ENCODE peak calls at places on chromosomes 2 and 18, in nine cellular contexts. Y is stomach, N is endothelial cell of umbilical vein, A is GM12891, F is transverse colon, M is HepG2, K is HCT116, U is H1, P is suprapubic skin. V is an unnamed sample.

GRCh38 chr2:108612514-108613183 is 78.4 kb downstream of the LIMS1 start:
- DNase-seq in Y (peak), N (no peak), A (no peak), F (peak), M (no peak), K (no peak), U (no peak), P (no peak), V (peak)

GRCh38 chr18:62663731-62664336 is 51.5 kb upstream of the PHLPP1 start:
- DNase-seq in Y (no peak), N (no peak), A (peak), F (no peak), M (no peak), K (no peak), U (no peak), P (no peak), V (no peak)

GRCh38 chr2:135948642-135949355 is 36.6 kb downstream of the DARS1 start:
- DNase-seq in Y (no peak), N (peak), A (no peak), F (no peak), M (no peak), K (peak), U (no peak), P (no peak), V (no peak)

GRCh38 chr18:68429809-68430208 is 285.1 kb downstream of the TMX3 start:
- DNase-seq in Y (no peak), N (peak), A (no peak), F (no peak), M (no peak), K (no peak), U (no peak), P (no peak), V (no peak)

GRCh38 chr18:74896390-74896991 is 298.8 kb downstream of the ZNF407 start:
- DNase-seq in Y (peak), N (peak), A (no peak), F (peak), M (peak), K (peak), U (peak), P (no peak), V (peak)

GRCh38 chr2:120932472-120932871 is 196.8 kb downstream of the GLI2 start:
- DNase-seq in Y (no peak), N (no peak), A (no peak), F (no peak), M (no peak), K (no peak), U (no peak), P (no peak), V (no peak)

GRCh38 chr18:70523035-70523797 is 234.4 kb downstream of the SOCS6 start:
- DNase-seq in Y (no peak), N (no peak), A (no peak), F (no peak), M (no peak), K (no peak), U (no peak), P (no peak), V (no peak)

GRCh38 chr18:6107794-6108193 is 212.5 kb upstream of the TMEM200C start:
- DNase-seq in Y (no peak), N (no peak), A (no peak), F (no peak), M (no peak), K (no peak), U (no peak), P (no peak), V (no peak)

GRCh38 chr18:79612291-79613108 is 67.1 kb upstream of the CTDP1 start:
- DNase-seq in Y (no peak), N (no peak), A (no peak), F (no peak), M (no peak), K (no peak), U (peak), P (peak), V (peak)

GRCh38 chr2:102224824-102225739 is 38.3 kb downstream of the IL1RL2 start:
- DNase-seq in Y (no peak), N (no peak), A (no peak), F (no peak), M (peak), K (no peak), U (no peak), P (no peak), V (no peak)

GRCh38 chr2:17799301-17800126 is 16.7 kb upstream of the MSGN1 start:
- DNase-seq in Y (no peak), N (no peak), A (no peak), F (no peak), M (no peak), K (no peak), U (peak), P (no peak), V (no peak)

GRCh38 chr2:12259497-12259896 is 457.2 kb upstream of the TRIB2 start:
- DNase-seq in Y (no peak), N (no peak), A (no peak), F (no peak), M (no peak), K (no peak), U (no peak), P (no peak), V (no peak)

GRCh38 chr2:95025406-95026319 is at the start of gene MAL:
- DNase-seq in Y (peak), N (no peak), A (no peak), F (no peak), M (no peak), K (no peak), U (peak), P (no peak), V (peak)

GRCh38 chr2:181818826-181819225 is 72.7 kb upstream of the ITPRID2 start:
- DNase-seq in Y (no peak), N (peak), A (no peak), F (no peak), M (no peak), K (no peak), U (no peak), P (no peak), V (no peak)

GRCh38 chr18:32851936-32852335 is 79.1 kb upstream of the KLHL14 start:
- DNase-seq in Y (no peak), N (no peak), A (no peak), F (no peak), M (no peak), K (no peak), U (no peak), P (no peak), V (no peak)

GRCh38 chr2:207219716-207220414 is 54.1 kb upstream of the KLF7 start:
- DNase-seq in Y (no peak), N (peak), A (no peak), F (no peak), M (no peak), K (no peak), U (no peak), P (no peak), V (no peak)

GRCh38 chr2:27324720-27325119 is 1.8 kb upstream of the MPV17 start:
- DNase-seq in Y (no peak), N (no peak), A (no peak), F (no peak), M (no peak), K (no peak), U (no peak), P (no peak), V (no peak)

GRCh38 chr2:81412681-81413080 is 1108.1 kb upstream of the LRRTM1 start:
- DNase-seq in Y (no peak), N (no peak), A (no peak), F (no peak), M (no peak), K (no peak), U (no peak), P (no peak), V (no peak)

GRCh38 chr2:173355866-173356508 is 1.3 kb downstream of the CDCA7 start:
- DNase-seq in Y (no peak), N (peak), A (no peak), F (peak), M (peak), K (no peak), U (no peak), P (no peak), V (peak)

GRCh38 chr2:12861344-12861942 is 144.7 kb downstream of the TRIB2 start:
- DNase-seq in Y (no peak), N (peak), A (no peak), F (no peak), M (no peak), K (no peak), U (no peak), P (no peak), V (no peak)

GRCh38 chr2:37917281-37918228 is 7.5 kb upstream of the RMDN2 start:
- DNase-seq in Y (no peak), N (no peak), A (no peak), F (no peak), M (no peak), K (no peak), U (no peak), P (no peak), V (no peak)

GRCh38 chr2:27039871-27040270 is 7.1 kb downstream of the TMEM214 start:
- DNase-seq in Y (no peak), N (no peak), A (no peak), F (no peak), M (no peak), K (no peak), U (no peak), P (no peak), V (no peak)

GRCh38 chr2:75792146-75792545 is 81.4 kb upstream of the GCFC2 start:
- DNase-seq in Y (no peak), N (no peak), A (no peak), F (no peak), M (no peak), K (no peak), U (no peak), P (no peak), V (no peak)

GRCh38 chr2:38596229-38596628 is 6.5 kb downstream of the HNRNPLL start:
- DNase-seq in Y (no peak), N (no peak), A (no peak), F (no peak), M (no peak), K (no peak), U (no peak), P (no peak), V (no peak)

GRCh38 chr2:212968284-212969081 is 182.9 kb downstream of the IKZF2 start:
- DNase-seq in Y (no peak), N (no peak), A (no peak), F (no peak), M (no peak), K (no peak), U (no peak), P (no peak), V (no peak)

GRCh38 chr2:65198737-65199136 is 28.9 kb upstream of the ACTR2 start:
- DNase-seq in Y (no peak), N (no peak), A (no peak), F (no peak), M (no peak), K (no peak), U (no peak), P (no peak), V (no peak)

GRCh38 chr2:101251844-101252407 is 760 bp upstream of the CNOT11 start:
- DNase-seq in Y (peak), N (no peak), A (no peak), F (peak), M (peak), K (peak), U (peak), P (no peak), V (peak)

GRCh38 chr2:223058952-223059716 is 7.1 kb downstream of the KCNE4 start:
- DNase-seq in Y (peak), N (peak), A (no peak), F (peak), M (peak), K (no peak), U (no peak), P (no peak), V (no peak)

GRCh38 chr2:109482371-109482841 is 131.4 kb downstream of the SEPTIN10 start:
- DNase-seq in Y (no peak), N (peak), A (no peak), F (no peak), M (no peak), K (no peak), U (no peak), P (no peak), V (no peak)

GRCh38 chr18:11665587-11665986 is 23.5 kb upstream of the GNAL start:
- DNase-seq in Y (no peak), N (no peak), A (no peak), F (no peak), M (no peak), K (no peak), U (no peak), P (no peak), V (no peak)

DNA sequence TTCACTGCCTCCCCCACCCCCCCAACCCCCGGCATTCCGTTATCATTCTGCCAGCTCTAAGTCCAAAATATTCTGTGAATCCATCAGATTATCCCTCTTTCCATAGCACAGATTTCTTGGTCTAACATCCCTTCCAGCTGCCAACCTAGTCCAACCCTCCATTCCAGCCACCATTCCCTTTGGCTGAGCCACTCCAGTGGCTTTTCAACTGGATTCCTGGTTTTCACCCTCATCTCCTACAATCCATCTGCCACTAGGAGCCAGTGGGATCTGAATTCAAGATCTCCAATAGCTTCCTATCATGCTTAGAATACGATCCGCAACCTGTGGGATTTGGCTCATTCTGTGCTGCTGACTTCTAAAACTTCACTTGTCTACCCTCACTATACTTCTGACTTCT is 1.2 kb downstream of the DAW1 start:
- DNase-seq in Y (no peak), N (no peak), A (no peak), F (no peak), M (no peak), K (no peak), U (no peak), P (no peak), V (no peak)
- TF ChIP-seq POLR2AphosphoS5 in Y (no peak), N (no peak), A (no peak), F (no peak), M (no peak), K (no peak), U (no peak), P (no peak), V (no peak)

DNA sequence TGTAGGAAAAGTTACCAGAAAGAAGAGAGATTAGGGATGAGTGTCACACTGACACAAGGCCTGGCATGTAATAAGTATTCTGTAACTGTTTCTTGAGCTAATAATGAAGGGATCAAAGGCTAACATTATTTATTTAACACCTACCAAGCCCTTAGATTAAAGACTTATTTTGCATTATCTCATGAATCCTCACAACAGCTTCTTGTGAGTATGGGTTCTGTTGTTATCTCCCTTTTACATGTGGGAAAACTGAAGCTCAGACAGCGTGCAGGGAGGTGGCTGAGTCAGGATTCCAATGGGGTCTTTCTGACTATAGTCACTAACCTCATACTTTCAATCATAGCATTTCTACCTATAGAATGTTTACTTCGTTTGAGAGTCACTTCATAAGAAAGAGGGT is 79.0 kb upstream of the PROKR1 start:
- DNase-seq in Y (no peak), N (no peak), A (no peak), F (no peak), M (no peak), K (no peak), U (no peak), P (no peak), V (no peak)
- TF ChIP-seq POLR2AphosphoS5 in Y (no peak), N (no peak), A (no peak), F (no peak), M (no peak), K (no peak), U (no peak), P (no peak), V (no peak)

DNA sequence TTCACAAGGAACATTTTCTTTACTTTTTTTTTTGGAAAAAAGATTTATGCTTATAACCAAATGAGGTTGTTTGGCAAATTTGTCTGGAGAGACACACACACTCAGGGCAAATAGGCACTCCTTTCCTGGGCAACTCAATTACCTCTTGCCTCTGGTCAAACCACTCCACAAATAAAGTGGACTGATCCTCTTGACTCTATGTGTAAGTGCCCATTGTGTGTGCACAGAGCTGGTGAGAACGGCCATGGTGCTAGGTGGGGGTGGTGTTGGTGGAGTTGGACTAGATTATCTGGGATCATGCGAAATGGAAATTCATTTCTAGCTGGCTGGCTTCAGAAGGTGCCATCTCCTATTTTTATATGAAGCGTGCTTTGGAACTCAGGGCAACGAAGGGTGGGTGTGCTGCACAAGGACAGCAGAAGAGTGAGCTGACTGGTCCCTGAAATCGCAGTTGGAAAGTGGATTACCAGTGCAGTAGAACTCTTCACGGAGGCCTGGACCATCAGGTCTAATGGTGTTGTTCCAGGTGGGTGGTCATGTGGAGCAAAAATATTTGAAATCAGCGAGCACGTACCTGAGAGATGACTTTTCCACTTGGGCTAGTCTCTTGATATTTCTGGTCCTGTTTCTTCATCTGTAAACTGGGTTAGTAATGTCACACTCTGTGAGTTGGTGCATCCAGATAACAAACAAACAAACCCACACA is 149.9 kb downstream of the RPIA start:
- DNase-seq in Y (no peak), N (no peak), A (no peak), F (no peak), M (no peak), K (no peak), U (no peak), P (no peak), V (no peak)
- TF ChIP-seq POLR2AphosphoS5 in Y (no peak), N (no peak), A (peak), F (no peak), M (no peak), K (no peak), U (no peak), P (no peak), V (no peak)

DNA sequence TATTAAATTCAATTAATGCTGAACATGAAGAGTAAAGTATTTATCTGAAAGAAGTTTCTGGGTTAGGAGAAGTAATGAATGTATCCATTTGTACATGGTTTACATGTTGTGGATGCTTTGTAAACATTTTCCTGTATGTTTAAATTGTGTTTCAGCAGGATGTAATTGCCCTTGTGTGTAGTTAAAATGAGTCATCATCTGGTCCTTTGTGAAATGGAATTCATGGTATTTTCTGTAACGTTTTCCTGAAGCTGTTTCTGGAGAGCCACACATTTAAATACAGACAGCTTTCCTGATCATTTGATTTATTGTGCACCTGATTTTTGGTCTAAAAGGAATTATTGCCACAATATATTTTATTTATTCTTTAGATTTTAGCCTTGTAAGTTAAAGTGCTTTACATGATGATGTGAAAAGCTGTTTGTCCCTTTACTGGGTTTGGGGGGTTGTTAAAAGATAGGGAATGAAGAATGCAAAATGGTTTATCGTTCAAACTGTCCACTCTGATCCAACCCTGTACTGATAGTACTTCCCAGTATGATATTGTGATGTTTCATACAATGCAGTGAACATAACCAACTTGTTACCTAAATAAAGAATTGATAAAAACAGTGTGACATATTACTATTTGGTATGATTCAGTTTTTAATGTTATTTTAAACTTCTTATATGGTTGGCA is 41.7 kb upstream of the SLC3A1 start:
- DNase-seq in Y (no peak), N (peak), A (no peak), F (no peak), M (peak), K (no peak), U (no peak), P (no peak), V (no peak)
- TF ChIP-seq POLR2AphosphoS5 in Y (no peak), N (no peak), A (no peak), F (no peak), M (no peak), K (no peak), U (no peak), P (no peak), V (no peak)

GRCh38 chr2:160210599-160211138 is 10.6 kb upstream of the ITGB6 start:
- DNase-seq in Y (peak), N (peak), A (peak), F (peak), M (peak), K (peak), U (peak), P (peak), V (no peak)

GRCh38 chr2:160207804-160208661 is 8.0 kb upstream of the ITGB6 start:
- DNase-seq in Y (peak), N (peak), A (no peak), F (peak), M (peak), K (peak), U (no peak), P (peak), V (no peak)

GRCh38 chr2:160207271-160207670 is 7.2 kb upstream of the ITGB6 start:
- DNase-seq in Y (no peak), N (no peak), A (no peak), F (no peak), M (no peak), K (no peak), U (no peak), P (no peak), V (no peak)

GRCh38 chr2:160208662-160209229 is 8.7 kb upstream of the ITGB6 start:
- DNase-seq in Y (no peak), N (no peak), A (no peak), F (no peak), M (no peak), K (no peak), U (no peak), P (no peak), V (no peak)

GRCh38 chr2:160209457-160209856 is 9.4 kb upstream of the ITGB6 start:
- DNase-seq in Y (no peak), N (peak), A (no peak), F (no peak), M (no peak), K (no peak), U (no peak), P (no peak), V (no peak)
- TF ChIP-seq POLR2AphosphoS5 in Y (peak), N (no peak), A (no peak), F (no peak), M (no peak), K (no peak), U (no peak), P (no peak), V (no peak)

GRCh38 chr2:238238766-238239551 is 879 bp downstream of the HES6 start:
- DNase-seq in Y (no peak), N (no peak), A (no peak), F (peak), M (no peak), K (no peak), U (peak), P (peak), V (peak)
- TF ChIP-seq POLR2AphosphoS5 in Y (no peak), N (no peak), A (no peak), F (no peak), M (no peak), K (no peak), U (peak), P (no peak), V (no peak)

GRCh38 chr18:77008576-77009315 is 123.8 kb downstream of the MBP start:
- DNase-seq in Y (no peak), N (no peak), A (no peak), F (no peak), M (no peak), K (no peak), U (no peak), P (no peak), V (no peak)
- TF ChIP-seq POLR2AphosphoS5 in Y (no peak), N (no peak), A (no peak), F (no peak), M (no peak), K (no peak), U (no peak), P (no peak), V (no peak)

V was measured in upper lobe of left lung.